ENCODE peak calls at places on chromosomes 13 and 19, in four cellular contexts. U, L, X and D are unnamed samples.

GRCh38 chr19:45667620-45668341 is at the start of gene GIPR:
- DNase-seq in X (peak), U (peak), L (peak), D (peak)

GRCh38 chr13:94176576-94176975 is 302.9 kb downstream of the DCT start:
- DNase-seq in L (no peak), U (no peak), X (no peak), D (no peak)

GRCh38 chr19:38388310-38389100 is at the start of gene SPRED3:
- DNase-seq in L (peak), U (no peak), X (no peak), D (no peak)

GRCh38 chr19:42289556-42290041 is 12.3 kb upstream of the PRR19 start:
- DNase-seq in U (no peak), X (no peak), L (no peak), D (no peak)

GRCh38 chr19:46201413-46202310 is 27.9 kb upstream of the IGFL1 start:
- DNase-seq in L (peak), U (no peak), X (no peak), D (no peak)

GRCh38 chr13:53010374-53011105 is 18.1 kb upstream of the OLFM4 start:
- DNase-seq in U (peak), X (no peak), L (no peak), D (peak)

GRCh38 chr13:57878291-57878690 is 246.7 kb downstream of the PCDH17 start:
- DNase-seq in L (no peak), X (no peak), U (no peak), D (no peak)

GRCh38 chr19:46979103-46979769 is 40.4 kb upstream of the NPAS1 start:
- DNase-seq in U (no peak), L (no peak), X (no peak), D (no peak)

GRCh38 chr19:49690073-49690655 is 752 bp upstream of the CPT1C start:
- DNase-seq in U (no peak), X (no peak), L (no peak), D (no peak)

GRCh38 chr19:35959040-35959967 is 23.1 kb downstream of the LRFN3 start:
- DNase-seq in U (no peak), X (peak), L (no peak), D (no peak)

GRCh38 chr13:104949840-104950805 is 1585.3 kb downstream of the EFNB2 start:
- DNase-seq in U (no peak), L (no peak), X (no peak), D (peak)

GRCh38 chr19:2048104-2048958 is 2.7 kb downstream of the MKNK2 start:
- DNase-seq in L (no peak), X (no peak), U (no peak), D (no peak)